ENCODE peak calls at places on chromosomes 4 and X, in seven cellular contexts. I is right atrium auricular region, H is breast epithelium, Q is activated B cell treated with CpG ODN at 0.5 μM for 24 hours, B is hepatocyte, R is heart right ventricle, Z is spleen. T is an unnamed sample.
A peak's percentile ranks its signal among the peaks of the same experiment; 100 is the strongest.

GRCh38 chr4:65217179-65217578 is 453.1 kb downstream of the EPHA5 start:
- DNase-seq in I (no peak), H (no peak), Q (no peak), B (no peak), R (no peak), Z (no peak), T (no peak)

GRCh38 chrX:50980251-50980650 is 69.7 kb downstream of the BMP15 start:
- DNase-seq in I (no peak), H (no peak), Q (no peak), B (no peak), R (no peak), Z (no peak), T (no peak)

GRCh38 chr4:62387808-62388207 is 1187.7 kb downstream of the ADGRL3 start:
- DNase-seq in I (no peak), H (no peak), Q (no peak), B (no peak), R (no peak), Z (no peak), T (no peak)

GRCh38 chrX:53284684-53285447 is 3.5 kb upstream of the IQSEC2 start:
- DNase-seq in I (peak; percentile 64), H (no peak), Q (peak; percentile 25), B (peak; percentile 64), R (peak; percentile 40), Z (peak; percentile 86), T (no peak)

GRCh38 chrX:14694631-14695030 is 165.3 kb downstream of the GLRA2 start:
- DNase-seq in I (no peak), H (no peak), Q (no peak), B (no peak), R (no peak), Z (no peak), T (peak; percentile 26)

GRCh38 chr4:87010192-87010591 is 75.4 kb downstream of the AFF1 start:
- DNase-seq in I (no peak), H (no peak), Q (no peak), B (no peak), R (no peak), Z (no peak), T (no peak)

GRCh38 chr4:13036841-13037240 is 447.3 kb downstream of the RAB28 start:
- DNase-seq in I (no peak), H (no peak), Q (no peak), B (no peak), R (no peak), Z (no peak), T (no peak)

GRCh38 chrX:120457766-120458180 is 11.3 kb downstream of the LAMP2 start:
- DNase-seq in I (no peak), H (no peak), Q (no peak), B (peak; percentile 15), R (no peak), Z (no peak), T (peak; percentile 71)

GRCh38 chr4:11042760-11043159 is 358.2 kb upstream of the CLNK start:
- DNase-seq in I (no peak), H (no peak), Q (no peak), B (no peak), R (no peak), Z (no peak), T (no peak)

GRCh38 chr4:186845137-186845842 is 121.6 kb upstream of the FAT1 start:
- DNase-seq in I (no peak), H (no peak), Q (no peak), B (peak; percentile 59), R (peak; percentile 19), Z (no peak), T (peak; percentile 86)

GRCh38 chrX:70476166-70476933 is 31.7 kb downstream of the DLG3 start:
- DNase-seq in I (no peak), H (no peak), Q (no peak), B (no peak), R (no peak), Z (no peak), T (no peak)

GRCh38 chrX:71935542-71935941 is 24.9 kb downstream of the NHSL2 start:
- DNase-seq in I (peak; percentile 65), H (no peak), Q (no peak), B (no peak), R (peak; percentile 6), Z (no peak), T (no peak)

GRCh38 chr4:143411527-143412480 is 75.1 kb downstream of the GAB1 start:
- DNase-seq in I (no peak), H (no peak), Q (no peak), B (no peak), R (no peak), Z (no peak), T (no peak)

GRCh38 chrX:46325312-46325877 is 219.8 kb downstream of the ZNF674 start:
- DNase-seq in I (no peak), H (no peak), Q (no peak), B (peak; percentile 44), R (no peak), Z (no peak), T (no peak)

GRCh38 chrX:56783996-56784620 is 55.1 kb downstream of the NBDY start:
- DNase-seq in I (no peak), H (no peak), Q (no peak), B (no peak), R (no peak), Z (peak; percentile 73), T (no peak)

GRCh38 chr4:79044260-79044659 is 105.0 kb upstream of the PAQR3 start:
- DNase-seq in I (no peak), H (no peak), Q (no peak), B (no peak), R (no peak), Z (no peak), T (no peak)

GRCh38 chrX:152926279-152926678 is 28.4 kb downstream of the ZNF185 start:
- DNase-seq in I (no peak), H (peak; percentile 63), Q (no peak), B (peak; percentile 71), R (no peak), Z (no peak), T (no peak)

GRCh38 chr4:2065106-2065930 is 6.2 kb downstream of the NAT8L start:
- DNase-seq in I (no peak), H (no peak), Q (no peak), B (no peak), R (no peak), Z (peak; percentile 66), T (no peak)

GRCh38 chr4:2062808-2063524 is 3.8 kb downstream of the NAT8L start:
- DNase-seq in I (no peak), H (no peak), Q (no peak), B (no peak), R (no peak), Z (peak; percentile 68), T (no peak)

GRCh38 chr4:2064276-2064991 is 5.3 kb downstream of the NAT8L start:
- DNase-seq in I (no peak), H (no peak), Q (no peak), B (no peak), R (no peak), Z (peak; percentile 71), T (no peak)

GRCh38 chr4:2062168-2062807 is 3.2 kb downstream of the NAT8L start:
- DNase-seq in I (no peak), H (no peak), Q (no peak), B (no peak), R (no peak), Z (no peak), T (no peak)

DNA sequence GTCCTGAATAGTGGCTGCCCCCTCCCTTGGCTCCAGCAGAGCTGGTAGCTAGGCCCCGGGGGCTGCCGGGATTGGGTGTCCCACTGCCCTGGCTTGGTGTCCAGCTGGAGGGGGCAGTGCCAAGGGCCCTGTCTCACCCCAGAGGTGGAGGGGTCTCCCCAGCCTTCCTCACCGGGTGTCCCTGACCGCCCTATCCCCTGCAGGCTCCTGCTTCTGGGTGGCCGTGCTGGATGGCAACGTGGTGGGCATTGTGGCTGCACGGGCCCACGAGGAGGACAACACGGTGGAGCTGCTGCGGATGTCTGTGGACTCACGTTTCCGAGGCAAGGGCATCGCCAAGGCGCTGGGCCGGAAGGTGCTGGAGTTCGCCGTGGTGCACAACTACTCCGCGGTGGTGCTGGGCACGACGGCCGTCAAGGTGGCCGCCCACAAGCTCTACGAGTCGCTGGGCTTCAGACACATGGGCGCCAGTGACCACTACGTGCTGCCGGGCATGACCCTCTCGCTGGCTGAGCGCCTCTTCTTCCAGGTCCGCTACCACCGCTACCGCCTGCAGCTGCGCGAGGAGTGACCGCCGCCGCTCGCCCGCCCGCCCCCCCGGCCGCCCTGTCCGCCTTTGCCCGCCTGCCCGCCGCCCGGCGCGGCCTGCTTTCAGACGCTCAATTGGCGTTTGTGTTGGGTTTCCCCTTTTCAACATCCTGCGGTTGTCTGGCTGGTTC is 4.6 kb downstream of the NAT8L start:
- DNase-seq in I (no peak), H (no peak), Q (no peak), B (no peak), R (no peak), Z (peak; percentile 67), T (no peak)
- TF ChIP-seq CTCF in I (no peak), H (no peak), Q (no peak), B (no peak), R (no peak), Z (no peak), T (no peak)

GRCh38 chrX:129843459-129844306 is at the start of gene ZDHHC9:
- DNase-seq in I (peak; percentile 88), H (peak; percentile 80), Q (peak; percentile 74), B (peak; percentile 91), R (peak; percentile 90), Z (peak; percentile 94), T (peak; percentile 35)
- TF ChIP-seq CTCF in I (no peak), H (no peak), Q (no peak), B (no peak), R (no peak), Z (no peak), T (no peak)

GRCh38 chr4:119626943-119627266 is 1.7 kb downstream of the PDE5A start:
- DNase-seq in I (no peak), H (no peak), Q (no peak), B (no peak), R (no peak), Z (no peak), T (no peak)

GRCh38 chr4:119626420-119626819 is 2.2 kb downstream of the PDE5A start:
- DNase-seq in I (no peak), H (no peak), Q (no peak), B (no peak), R (no peak), Z (no peak), T (no peak)

GRCh38 chr4:119628281-119629141 is at the start of gene PDE5A:
- DNase-seq in I (peak; percentile 71), H (peak; percentile 82), Q (peak; percentile 69), B (peak; percentile 95), R (peak; percentile 72), Z (peak; percentile 95), T (no peak)

GRCh38 chr4:119627267-119628190 is 1.1 kb downstream of the PDE5A start:
- DNase-seq in I (no peak), H (peak; percentile 58), Q (peak; percentile 64), B (peak; percentile 89), R (peak; percentile 69), Z (peak; percentile 91), T (no peak)

GRCh38 chr4:119629142-119629471 is 503 bp upstream of the PDE5A start:
- DNase-seq in I (no peak), H (no peak), Q (no peak), B (no peak), R (no peak), Z (no peak), T (no peak)
- TF ChIP-seq CTCF in I (peak; percentile 12), H (peak; percentile 3), Q (no peak), B (no peak), R (no peak), Z (no peak), T (no peak)

GRCh38 chr4:10013722-10014121 is 7.6 kb downstream of the SLC2A9 start:
- DNase-seq in I (no peak), H (no peak), Q (no peak), B (peak; percentile 70), R (peak; percentile 37), Z (no peak), T (no peak)
- TF ChIP-seq CTCF in I (peak; percentile 61), H (no peak), Q (no peak), B (peak; percentile 41), R (peak; percentile 55), Z (no peak), T (peak; percentile 59)

GRCh38 chrX:103831803-103832544 is at the start of gene RAB9B:
- DNase-seq in I (peak; percentile 62), H (peak; percentile 52), Q (peak; percentile 47), B (peak; percentile 58), R (peak; percentile 20), Z (peak; percentile 87), T (no peak)
- TF ChIP-seq CTCF in I (peak; percentile 10), H (no peak), Q (no peak), B (no peak), R (no peak), Z (no peak), T (no peak)